ENCODE peak calls at places on chromosomes 16 and 17, in ten cellular contexts. F is CD4-positive, alpha-beta T cell; Z is body of pancreas; G is heart right ventricle; A is transverse colon; R is uterus; U is ovary; O is Peyer's patch; D is fibroblast of lung; I is H9. N is an unnamed sample.

GRCh38 chr17:28700830-28701492 is 10.7 kb downstream of the PROCA1 start:
- DNase-seq in A (no peak), U (no peak), D (no peak), Z (no peak), R (no peak), F (no peak), G (no peak), I (no peak), O (no peak), N (no peak)

GRCh38 chr16:11972128-11972527 is 4.4 kb upstream of the SNX29 start:
- DNase-seq in G (no peak), U (no peak), R (no peak), I (no peak), A (no peak), O (no peak), F (no peak), D (no peak), Z (no peak), N (no peak)

GRCh38 chr17:79622776-79623175 is 11.9 kb upstream of the RBFOX3 start:
- DNase-seq in U (no peak), O (peak), Z (no peak), R (peak), D (no peak), I (peak), A (no peak), G (no peak), F (no peak), N (no peak)

GRCh38 chr16:25270577-25270976 is 12.9 kb upstream of the ZKSCAN2 start:
- DNase-seq in A (no peak), U (no peak), Z (no peak), O (no peak), G (no peak), F (no peak), I (no peak), D (no peak), R (no peak), N (no peak)

GRCh38 chr16:71629617-71630016 is 3.6 kb downstream of the MARVELD3 start:
- DNase-seq in U (no peak), R (no peak), G (no peak), Z (peak), O (no peak), A (no peak), I (no peak), F (no peak), D (no peak), N (no peak)

GRCh38 chr16:57993452-57993851 is 7.0 kb downstream of the ZNF319 start:
- DNase-seq in I (no peak), Z (peak), U (no peak), F (no peak), D (no peak), G (no peak), O (no peak), A (no peak), R (no peak), N (no peak)

GRCh38 chr16:2156025-2156848 is 655 bp downstream of the TRAF7 start:
- DNase-seq in Z (no peak), O (no peak), A (no peak), R (peak), I (no peak), F (no peak), G (no peak), U (peak), D (peak), N (no peak)

GRCh38 chr17:7011942-7012254 is 526 bp upstream of the RNASEK start:
- DNase-seq in O (no peak), F (no peak), G (no peak), I (no peak), Z (no peak), D (no peak), R (no peak), A (no peak), U (no peak), N (no peak)

GRCh38 chr16:81786321-81786720 is 7.2 kb downstream of the PLCG2 start:
- DNase-seq in D (no peak), G (no peak), I (no peak), U (no peak), Z (no peak), O (no peak), R (no peak), F (no peak), A (no peak), N (no peak)

GRCh38 chr17:47872651-47873161 is 21.7 kb upstream of the SP6 start:
- DNase-seq in Z (no peak), D (no peak), G (no peak), I (peak), F (no peak), A (no peak), R (no peak), U (no peak), O (no peak), N (no peak)

GRCh38 chr17:77164483-77165030 is 23.8 kb downstream of the SEC14L1 start:
- DNase-seq in R (no peak), I (no peak), D (no peak), O (no peak), G (no peak), U (no peak), F (no peak), Z (no peak), A (no peak), N (no peak)

GRCh38 chr17:72432143-72432604 is 311.4 kb downstream of the SOX9 start:
- DNase-seq in U (no peak), A (peak), F (no peak), G (no peak), Z (peak), O (no peak), D (peak), I (peak), R (no peak), N (no peak)

GRCh38 chr16:4766875-4767628 is at the start of gene ZNF500:
- DNase-seq in Z (peak), D (peak), F (peak), O (peak), I (peak), R (peak), G (peak), U (peak), A (peak), N (peak)

GRCh38 chr16:57593990-57594389 is 34.4 kb upstream of the ADGRG1 start:
- DNase-seq in D (no peak), Z (no peak), I (no peak), O (no peak), G (no peak), U (no peak), R (no peak), A (no peak), F (no peak), N (no peak)

GRCh38 chr16:4837733-4838501 is 9.2 kb downstream of the GLYR1 start:
- DNase-seq in A (no peak), D (no peak), U (no peak), R (no peak), O (no peak), G (no peak), I (no peak), F (no peak), Z (no peak), N (no peak)

DNA sequence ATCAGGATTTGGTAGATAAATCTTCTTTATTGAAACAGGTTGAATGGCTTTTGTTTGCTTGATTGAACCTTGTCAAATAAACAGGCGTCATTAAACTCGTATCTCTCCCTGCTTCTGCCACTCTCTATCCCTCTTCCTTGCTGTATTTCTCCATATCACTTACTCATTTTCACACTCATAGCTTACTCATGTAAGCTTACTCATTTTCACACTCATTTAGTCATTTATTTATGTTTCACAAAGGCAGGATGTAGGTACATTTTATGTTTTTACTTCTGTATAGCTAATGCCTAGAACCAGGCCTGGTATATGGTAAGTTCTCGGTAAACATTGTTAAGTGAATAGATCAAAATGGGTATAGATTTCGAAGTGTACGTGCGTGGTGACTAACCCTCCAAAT is 450.0 kb downstream of the PMP22 start:
- DNase-seq in I (no peak), G (no peak), R (no peak), U (no peak), D (peak), A (no peak), Z (no peak), O (no peak), F (no peak), N (no peak)
- H3K27ac ChIP-seq in I (no peak), G (no peak), R (no peak), U (no peak), D (no peak), A (no peak), Z (no peak), O (no peak), F (no peak), N (no peak)

GRCh38 chr16:67202956-67203493 is 4.1 kb downstream of the ELMO3 start:
- DNase-seq in U (no peak), G (no peak), R (no peak), A (no peak), I (no peak), D (no peak), Z (no peak), O (no peak), F (no peak), N (no peak)

GRCh38 chr16:67200491-67200890 is 1.6 kb downstream of the ELMO3 start:
- DNase-seq in F (no peak), R (no peak), Z (no peak), D (no peak), A (no peak), G (no peak), U (no peak), I (no peak), O (no peak), N (no peak)

GRCh38 chr16:67202426-67202825 is 3.5 kb downstream of the ELMO3 start:
- DNase-seq in F (no peak), O (no peak), G (no peak), A (no peak), R (no peak), I (no peak), D (no peak), Z (no peak), U (no peak), N (no peak)

GRCh38 chr16:67199808-67200198 is 872 bp downstream of the ELMO3 start:
- DNase-seq in O (peak), G (no peak), F (no peak), Z (no peak), U (no peak), I (peak), D (no peak), R (no peak), A (peak), N (no peak)

GRCh38 chr16:67201411-67202345 is 2.7 kb downstream of the ELMO3 start:
- DNase-seq in A (no peak), I (no peak), F (no peak), D (no peak), R (no peak), O (no peak), Z (no peak), G (no peak), U (no peak), N (no peak)
- H3K27ac ChIP-seq in A (no peak), I (no peak), F (no peak), D (no peak), R (no peak), O (no peak), Z (no peak), G (no peak), U (no peak), N (no peak)

DNA sequence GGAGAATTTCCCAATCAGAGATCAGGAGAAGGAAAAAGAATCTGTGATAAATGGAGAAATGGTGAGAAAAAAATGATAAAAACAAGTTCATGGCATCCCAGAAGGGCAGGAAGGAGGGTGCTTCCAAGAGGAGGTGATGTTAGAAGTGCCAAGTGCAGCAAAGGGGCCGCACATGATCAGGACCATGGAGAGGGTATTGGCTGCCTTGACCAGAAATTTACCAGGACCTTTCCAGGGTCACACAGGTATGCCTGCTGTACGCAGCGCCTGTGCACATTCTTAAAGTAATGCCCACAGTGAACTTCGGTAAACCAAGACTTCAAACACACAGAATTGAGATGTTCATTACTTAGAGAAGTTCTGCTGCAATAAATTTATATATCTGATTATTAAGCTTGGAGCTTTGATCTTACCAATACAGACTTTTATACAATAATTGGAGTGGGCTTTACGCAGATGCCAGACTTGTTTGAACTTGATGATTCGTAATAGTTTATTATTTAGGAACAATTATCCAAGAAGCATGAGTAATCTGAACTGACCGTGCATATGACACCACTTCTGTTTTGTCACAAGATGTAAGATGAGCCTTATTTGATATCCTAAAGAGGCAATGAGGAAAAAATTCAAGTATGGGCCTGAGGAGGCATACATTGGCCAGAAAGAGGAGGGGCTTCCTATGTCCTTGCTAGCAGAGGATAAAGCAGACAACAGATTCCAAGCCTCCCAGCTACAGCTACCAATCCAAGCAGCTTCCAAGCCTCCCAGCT is 2.2 kb upstream of the KRT33A start:
- DNase-seq in D (no peak), A (no peak), Z (no peak), R (no peak), U (no peak), F (no peak), I (no peak), G (no peak), O (no peak), N (no peak)
- H3K27ac ChIP-seq in D (no peak), A (no peak), Z (no peak), R (no peak), U (no peak), F (no peak), I (no peak), G (no peak), O (no peak), N (no peak)

GRCh38 chr16:68908000-68908313 is 64.6 kb downstream of the TANGO6 start:
- DNase-seq in A (no peak), I (no peak), D (peak), G (no peak), R (no peak), Z (no peak), F (no peak), O (no peak), U (no peak), N (no peak)
- H3K27ac ChIP-seq in A (peak), I (no peak), D (no peak), G (no peak), R (no peak), Z (no peak), F (no peak), O (no peak), U (no peak), N (no peak)

GRCh38 chr17:17107281-17107680 is 65.0 kb downstream of the MPRIP start:
- DNase-seq in F (no peak), Z (no peak), A (no peak), D (no peak), U (no peak), O (peak), I (no peak), R (no peak), G (no peak), N (no peak)
- H3K27ac ChIP-seq in F (no peak), Z (peak), A (peak), D (no peak), U (peak), O (no peak), I (no peak), R (peak), G (peak), N (peak)

GRCh38 chr17:58818654-58819053 is 63.0 kb downstream of the PPM1E start:
- DNase-seq in G (no peak), U (no peak), Z (no peak), O (no peak), R (no peak), F (no peak), A (no peak), I (no peak), D (no peak), N (no peak)

GRCh38 chr17:58823051-58823525 is 67.4 kb downstream of the PPM1E start:
- DNase-seq in R (no peak), G (no peak), F (no peak), A (no peak), Z (no peak), U (no peak), O (no peak), I (no peak), D (no peak), N (no peak)

DNA sequence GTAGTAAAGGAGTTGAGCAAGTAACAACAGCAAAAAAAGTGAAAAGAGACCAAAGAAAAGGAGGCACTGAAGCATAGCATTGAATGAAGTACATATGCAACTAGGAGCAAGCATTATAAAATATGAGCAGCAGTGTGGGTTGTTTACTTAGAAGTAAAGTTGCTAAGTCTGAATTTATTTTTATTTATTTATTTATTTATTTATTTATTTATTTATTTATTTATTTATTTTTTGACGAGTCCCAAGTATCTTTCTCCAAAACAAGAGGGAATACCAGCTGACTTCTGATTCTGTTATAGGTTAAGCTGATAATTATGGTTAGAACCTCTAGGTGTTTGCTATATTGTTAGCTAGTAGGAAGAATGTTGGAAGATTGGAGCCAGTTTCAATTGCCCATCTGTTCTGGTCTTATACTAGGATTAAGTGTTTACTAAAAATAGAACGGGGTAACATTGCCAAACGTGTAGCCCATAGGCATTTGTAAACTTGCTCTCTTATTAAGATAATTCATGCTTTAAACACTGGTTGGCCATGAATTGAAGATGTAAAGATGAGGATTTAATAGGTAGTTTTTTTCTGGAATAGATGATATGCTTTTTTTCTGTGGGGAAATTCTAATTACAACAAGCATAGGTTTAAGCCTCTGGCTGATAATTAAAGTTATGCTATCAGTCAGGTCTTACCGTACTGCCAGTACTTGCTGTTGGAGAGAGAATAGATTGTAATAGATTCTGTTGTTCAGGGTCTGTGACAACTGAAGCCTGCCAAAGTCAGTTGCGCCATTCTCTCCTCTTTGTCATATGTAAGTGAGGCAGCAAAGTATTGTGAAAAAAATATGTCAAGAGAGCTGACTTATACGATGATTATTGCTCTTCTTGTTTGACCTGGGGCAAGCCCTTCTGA is 66.7 kb downstream of the PPM1E start:
- DNase-seq in O (no peak), D (peak), A (no peak), Z (no peak), F (no peak), U (no peak), R (no peak), G (no peak), I (no peak), N (no peak)
- H3K27ac ChIP-seq in O (no peak), D (no peak), A (no peak), Z (no peak), F (no peak), U (no peak), R (no peak), G (no peak), I (no peak), N (no peak)

GRCh38 chr17:4599505-4600281 is 15.4 kb downstream of the SMTNL2 start:
- DNase-seq in G (peak), D (peak), O (no peak), Z (no peak), F (no peak), A (no peak), R (peak), I (peak), U (peak), N (no peak)
- H3K27ac ChIP-seq in G (peak), D (no peak), O (peak), Z (no peak), F (no peak), A (peak), R (peak), I (no peak), U (peak), N (no peak)

DNA sequence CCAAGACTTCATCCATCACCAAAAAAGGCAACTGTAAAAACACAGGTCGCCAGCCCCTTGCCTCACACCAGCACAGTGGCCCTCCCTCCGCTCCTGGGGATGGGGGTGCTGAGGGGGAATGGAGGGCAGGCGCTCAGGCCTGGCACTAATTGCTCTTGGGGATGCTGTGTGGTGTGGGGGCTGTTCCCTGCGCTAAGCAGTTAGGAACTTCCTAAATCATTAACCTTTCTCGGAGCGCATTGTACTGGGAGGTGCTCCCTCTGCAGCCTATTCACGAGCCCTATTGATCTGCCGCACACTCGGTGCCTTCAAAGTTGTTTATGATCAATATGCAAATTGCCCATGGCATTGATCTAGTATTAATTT is 199.9 kb downstream of the ZFHX3 start:
- DNase-seq in R (no peak), I (no peak), F (no peak), Z (peak), U (no peak), O (no peak), D (no peak), G (no peak), A (no peak), N (no peak)
- H3K27ac ChIP-seq in R (peak), I (no peak), F (no peak), Z (peak), U (peak), O (no peak), D (peak), G (peak), A (peak), N (no peak)

N was measured in substantia nigra.